ENCODE peak calls at places on chromosome 20, in four cellular contexts. A, N, F and O are unnamed samples.

GRCh38 chr20:29298759-29299613 is 1958.5 kb upstream of the DEFB115 start:
- DNase-seq in F (no peak), N (no peak), A (no peak), O (no peak)

GRCh38 chr20:50193169-50193850 is 2.7 kb downstream of the CEBPB start:
- DNase-seq in A (no peak), N (no peak), F (no peak), O (no peak)

GRCh38 chr20:48102821-48103635 is 317.7 kb upstream of the SULF2 start:
- DNase-seq in A (no peak), F (no peak), N (no peak), O (no peak)

GRCh38 chr20:2301164-2301622 is 5.4 kb downstream of the TGM3 start:
- DNase-seq in F (no peak), A (no peak), N (no peak), O (no peak)

GRCh38 chr20:57596998-57597939 is 23.0 kb downstream of the ZBP1 start:
- DNase-seq in F (peak; percentile 71), N (peak; percentile 59), A (peak; percentile 85), O (peak; percentile 86)

GRCh38 chr20:6588296-6588695 is 179.2 kb upstream of the BMP2 start:
- DNase-seq in N (no peak), A (no peak), F (no peak), O (no peak)

GRCh38 chr20:63606701-63607100 is 20.2 kb downstream of the GMEB2 start:
- DNase-seq in N (no peak), A (no peak), F (no peak), O (no peak)

GRCh38 chr20:15700147-15700765 is 873.0 kb downstream of the KIF16B start:
- DNase-seq in N (no peak), F (no peak), A (no peak), O (no peak)

GRCh38 chr20:17835240-17835940 is 133.2 kb downstream of the SNX5 start:
- DNase-seq in A (no peak), F (no peak), N (no peak), O (no peak)

GRCh38 chr20:22402990-22403859 is 181.1 kb downstream of the FOXA2 start:
- DNase-seq in N (no peak), F (no peak), A (no peak), O (no peak)

GRCh38 chr20:24389686-24390085 is 79.7 kb upstream of the SYNDIG1 start:
- DNase-seq in F (peak; percentile 21), N (no peak), A (no peak), O (peak; percentile 45)

GRCh38 chr20:62900052-62900691 is 26.1 kb downstream of the DIDO1 start:
- DNase-seq in F (peak; percentile 61), A (peak; percentile 81), N (peak; percentile 67), O (peak; percentile 74)

GRCh38 chr20:32067234-32067821 is 15.3 kb downstream of the HCK start:
- DNase-seq in F (no peak), A (no peak), N (no peak), O (no peak)

GRCh38 chr20:24245093-24245492 is 224.3 kb upstream of the SYNDIG1 start:
- DNase-seq in N (no peak), F (no peak), A (no peak), O (no peak)

GRCh38 chr20:24672181-24672880 is 202.9 kb downstream of the SYNDIG1 start:
- DNase-seq in A (no peak), F (no peak), N (no peak), O (no peak)

GRCh38 chr20:63898882-63899558 is 4.1 kb downstream of the DNAJC5 start:
- DNase-seq in F (no peak), A (no peak), N (no peak), O (peak; percentile 24)

GRCh38 chr20:64037498-64038213 is 1.7 kb downstream of the C20orf204 start:
- DNase-seq in N (no peak), F (no peak), A (no peak), O (no peak)

GRCh38 chr20:48052492-48052870 is 267.2 kb upstream of the SULF2 start:
- DNase-seq in F (no peak), N (no peak), A (no peak), O (no peak)

GRCh38 chr20:55472704-55473103 is 532.6 kb downstream of the CBLN4 start:
- DNase-seq in A (no peak), N (no peak), F (no peak), O (no peak)

GRCh38 chr20:35271073-35271882 is 6.6 kb downstream of the MMP24OS start:
- DNase-seq in F (no peak), A (no peak), N (no peak), O (no peak)

GRCh38 chr20:39943336-39943735 is 745.7 kb downstream of the MAFB start:
- DNase-seq in F (no peak), A (no peak), N (no peak), O (no peak)

GRCh38 chr20:1965520-1966278 is 28.2 kb downstream of the PDYN start:
- DNase-seq in A (peak; percentile 79), F (peak; percentile 75), N (peak; percentile 48), O (peak; percentile 72)

GRCh38 chr20:36243726-36244125 is 7.4 kb downstream of the AAR2 start:
- DNase-seq in N (no peak), F (no peak), A (no peak), O (no peak)

GRCh38 chr20:61370841-61371303 is 118.8 kb downstream of the CDH4 start:
- DNase-seq in F (no peak), N (no peak), A (no peak), O (no peak)

GRCh38 chr20:41506192-41506915 is 111.8 kb downstream of the CHD6 start:
- DNase-seq in A (no peak), F (no peak), N (no peak), O (no peak)

GRCh38 chr20:10075606-10076005 is 40.8 kb downstream of the ANKEF1 start:
- DNase-seq in A (no peak), F (no peak), N (no peak), O (no peak)

GRCh38 chr20:60255866-60256265 is 297.6 kb downstream of the CDH26 start:
- DNase-seq in N (no peak), A (no peak), F (no peak), O (no peak)

GRCh38 chr20:15842872-15843271 is 730.4 kb downstream of the KIF16B start:
- DNase-seq in F (no peak), N (no peak), A (no peak), O (no peak)

GRCh38 chr20:58251979-58252591 is 23.6 kb upstream of the ANKRD60 start:
- DNase-seq in N (no peak), A (no peak), F (no peak), O (no peak)

GRCh38 chr20:45445805-45446562 is 23.6 kb upstream of the WFDC2 start:
- DNase-seq in F (no peak), A (peak; percentile 65), N (no peak), O (no peak)

GRCh38 chr20:61414455-61414991 is 162.5 kb downstream of the CDH4 start:
- DNase-seq in A (no peak), N (no peak), F (no peak), O (no peak)

GRCh38 chr20:6489361-6490154 is 277.9 kb upstream of the BMP2 start:
- DNase-seq in F (no peak), N (no peak), A (no peak), O (no peak)

GRCh38 chr20:19712737-19713260 is 45.3 kb upstream of the RIN2 start:
- DNase-seq in A (no peak), N (no peak), F (no peak), O (no peak)

GRCh38 chr20:18144541-18145099 is 7.0 kb downstream of the KAT14 start:
- DNase-seq in F (no peak), A (no peak), N (no peak), O (no peak)

GRCh38 chr20:15618912-15619311 is 954.3 kb downstream of the KIF16B start:
- DNase-seq in F (no peak), N (no peak), A (no peak), O (no peak)